ENCODE peak calls at places on chromosomes 7 and 10, in four cellular contexts. Z is neuronal stem cell, Y is upper lobe of right lung, C is testis. T is an unnamed sample.
A peak's percentile ranks its signal among the peaks of the same experiment; 100 is the strongest.

GRCh38 chr10:17474595-17474994 is 20.2 kb upstream of the ST8SIA6 start:
- DNase-seq in Z (no peak), Y (no peak), C (no peak), T (no peak)

GRCh38 chr7:95593343-95593742 is 3.0 kb downstream of the PDK4 start:
- DNase-seq in Z (no peak), Y (no peak), C (no peak), T (no peak)

GRCh38 chr10:53479365-53479764 is 706.8 kb upstream of the MBL2 start:
- DNase-seq in Z (peak; percentile 21), Y (no peak), C (no peak), T (no peak)

GRCh38 chr7:22351878-22352277 is 5.1 kb downstream of the RAPGEF5 start:
- DNase-seq in Z (no peak), Y (no peak), C (no peak), T (peak; percentile 12)

GRCh38 chr10:100621360-100622205 is 85.8 kb downstream of the HIF1AN start:
- DNase-seq in Z (no peak), Y (peak; percentile 30), C (no peak), T (no peak)

GRCh38 chr7:99740573-99741437 is 5.8 kb upstream of the CYP3A7 start:
- DNase-seq in Z (no peak), Y (no peak), C (no peak), T (no peak)

GRCh38 chr7:112420236-112420945 is 29.9 kb upstream of the IFRD1 start:
- DNase-seq in Z (peak; percentile 41), Y (no peak), C (no peak), T (no peak)

GRCh38 chr10:61850376-61850775 is 51.1 kb upstream of the ARID5B start:
- DNase-seq in Z (no peak), Y (no peak), C (no peak), T (no peak)

GRCh38 chr7:119896386-119896785 is 376.6 kb upstream of the KCND2 start:
- DNase-seq in Z (no peak), Y (no peak), C (no peak), T (no peak)

GRCh38 chr7:96670338-96671289 is 39.0 kb downstream of the SEM1 start:
- DNase-seq in Z (no peak), Y (no peak), C (no peak), T (no peak)

GRCh38 chr7:93620057-93620456 is 45.5 kb upstream of the CALCR start:
- DNase-seq in Z (no peak), Y (no peak), C (no peak), T (no peak)

GRCh38 chr10:102241444-102242117 is at the start of gene PITX3:
- DNase-seq in Z (peak; percentile 91), Y (peak; percentile 94), C (peak; percentile 95), T (peak; percentile 88)

GRCh38 chr10:73576178-73576889 is 14.8 kb downstream of the USP54 start:
- DNase-seq in Z (no peak), Y (no peak), C (peak; percentile 62), T (peak; percentile 58)

GRCh38 chr10:119211176-119211575 is 3.8 kb downstream of the GRK5 start:
- DNase-seq in Z (no peak), Y (no peak), C (no peak), T (no peak)

GRCh38 chr10:15347205-15347604 is 23.9 kb downstream of the FAM171A1 start:
- DNase-seq in Z (no peak), Y (no peak), C (no peak), T (peak; percentile 68)

GRCh38 chr10:6025683-6026225 is 36.4 kb downstream of the IL2RA start:
- DNase-seq in Z (no peak), Y (no peak), C (no peak), T (no peak)

GRCh38 chr10:50862719-50863118 is 22.7 kb downstream of the A1CF start:
- DNase-seq in Z (no peak), Y (no peak), C (no peak), T (no peak)

GRCh38 chr10:121521794-121522556 is 76.3 kb downstream of the FGFR2 start:
- DNase-seq in Z (no peak), Y (no peak), C (no peak), T (no peak)

GRCh38 chr7:76133164-76133775 is 68.4 kb upstream of the SRRM3 start:
- DNase-seq in Z (no peak), Y (no peak), C (no peak), T (no peak)

GRCh38 chr7:40463449-40463848 is 328.6 kb downstream of the SUGCT start:
- DNase-seq in Z (no peak), Y (no peak), C (no peak), T (no peak)

GRCh38 chr10:82981137-82981723 is 1106.2 kb downstream of the NRG3 start:
- DNase-seq in Z (no peak), Y (no peak), C (no peak), T (no peak)

GRCh38 chr10:68550747-68551411 is 9.3 kb upstream of the TET1 start:
- DNase-seq in Z (peak; percentile 73), Y (no peak), C (peak; percentile 76), T (peak; percentile 63)

GRCh38 chr7:48875300-48875916 is 48.9 kb upstream of the CDC14C start:
- DNase-seq in Z (peak; percentile 39), Y (peak; percentile 70), C (peak; percentile 82), T (no peak)

GRCh38 chr7:112220877-112221434 is 14.5 kb downstream of the ZNF277 start:
- DNase-seq in Z (no peak), Y (no peak), C (no peak), T (no peak)

GRCh38 chr10:60236869-60237524 is 152.7 kb downstream of the ANK3 start:
- DNase-seq in Z (no peak), Y (peak; percentile 67), C (peak; percentile 30), T (no peak)

GRCh38 chr10:9229702-9230101 is 1175.2 kb downstream of the GATA3 start:
- DNase-seq in Z (no peak), Y (no peak), C (no peak), T (no peak)

GRCh38 chr10:133154411-133154810 is 5.6 kb upstream of the KNDC1 start:
- DNase-seq in Z (no peak), Y (no peak), C (no peak), T (no peak)

GRCh38 chr10:133157662-133158436 is 2.2 kb upstream of the KNDC1 start:
- DNase-seq in Z (no peak), Y (no peak), C (no peak), T (no peak)

GRCh38 chr10:133156674-133157579 is 3.1 kb upstream of the KNDC1 start:
- DNase-seq in Z (no peak), Y (no peak), C (no peak), T (no peak)

GRCh38 chr10:133158437-133158755 is 1.6 kb upstream of the KNDC1 start:
- DNase-seq in Z (no peak), Y (no peak), C (no peak), T (no peak)

GRCh38 chr10:133154996-133155778 is 4.8 kb upstream of the KNDC1 start:
- DNase-seq in Z (no peak), Y (peak; percentile 61), C (no peak), T (no peak)
- H3K4me1 ChIP-seq in Z (peaks cover 15% of the 10 kb centered on the region), Y (no peaks in the 10 kb centered on the region), C (peaks cover 4% of the 10 kb centered on the region), T (no peaks in the 10 kb centered on the region)

GRCh38 chr7:32513205-32513604 is 17.9 kb downstream of the AVL9 start:
- DNase-seq in Z (no peak), Y (no peak), C (no peak), T (no peak)

GRCh38 chr7:32516551-32517082 is 21.3 kb downstream of the AVL9 start:
- DNase-seq in Z (no peak), Y (no peak), C (no peak), T (peak; percentile 36)

GRCh38 chr7:32519763-32520162 is 24.5 kb downstream of the AVL9 start:
- DNase-seq in Z (no peak), Y (no peak), C (no peak), T (no peak)

GRCh38 chr7:32518534-32519140 is 23.3 kb downstream of the AVL9 start:
- DNase-seq in Z (peak; percentile 51), Y (no peak), C (no peak), T (no peak)

DNA sequence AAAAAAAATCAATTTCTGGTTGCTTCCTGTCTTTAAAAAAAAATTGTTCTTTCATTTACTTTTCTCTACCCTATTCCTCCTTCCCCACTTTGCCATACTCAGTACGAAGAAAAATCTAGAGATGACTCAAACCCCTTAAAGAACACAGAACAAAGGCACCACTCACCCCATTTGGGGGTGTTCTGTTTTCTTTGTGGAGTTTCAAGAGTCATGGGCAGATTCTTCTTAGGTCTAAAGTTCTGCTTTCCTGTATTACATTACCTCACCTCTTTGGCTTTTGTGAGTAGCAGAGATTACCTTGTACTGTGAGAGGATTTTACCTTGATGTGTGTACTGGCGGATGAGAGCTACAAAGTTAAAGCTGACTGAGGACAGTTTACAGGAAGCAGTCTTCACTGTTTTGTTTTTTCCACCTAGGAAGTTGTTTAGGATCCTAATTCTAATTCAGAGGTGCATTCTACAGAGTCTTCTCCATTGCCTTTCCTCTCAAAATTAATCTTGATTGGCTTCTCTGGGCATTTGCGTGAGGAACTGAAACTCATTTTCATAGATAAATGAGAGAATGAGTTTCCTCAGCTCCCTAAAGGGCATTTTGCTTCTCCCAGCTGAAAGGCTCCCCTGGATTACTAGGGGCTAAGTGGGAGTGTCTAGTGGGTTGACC is 20.7 kb downstream of the AVL9 start:
- DNase-seq in Z (no peak), Y (no peak), C (no peak), T (peak; percentile 64)
- H3K9me3 ChIP-seq in Z (peaks cover 73% of the 10 kb centered on the region), Y (no peaks in the 10 kb centered on the region), C (no peaks in the 10 kb centered on the region), T (no peaks in the 10 kb centered on the region)

GRCh38 chr10:124652200-124652599 is 92.0 kb downstream of the FAM53B start:
- DNase-seq in Z (no peak), Y (no peak), C (no peak), T (no peak)
- H3K4me1 ChIP-seq in Z (peaks cover 8% of the 10 kb centered on the region), Y (peaks cover 77% of the 10 kb centered on the region), C (peaks cover 43% of the 10 kb centered on the region), T (peaks cover 39% of the 10 kb centered on the region)

GRCh38 chr10:108410231-108410630 is 1245.7 kb upstream of the SORCS1 start:
- DNase-seq in Z (no peak), Y (no peak), C (no peak), T (no peak)
- H3K9me3 ChIP-seq in Z (no peaks in the 10 kb centered on the region), Y (no peaks in the 10 kb centered on the region), C (no peaks in the 10 kb centered on the region), T (no peaks in the 10 kb centered on the region)

DNA sequence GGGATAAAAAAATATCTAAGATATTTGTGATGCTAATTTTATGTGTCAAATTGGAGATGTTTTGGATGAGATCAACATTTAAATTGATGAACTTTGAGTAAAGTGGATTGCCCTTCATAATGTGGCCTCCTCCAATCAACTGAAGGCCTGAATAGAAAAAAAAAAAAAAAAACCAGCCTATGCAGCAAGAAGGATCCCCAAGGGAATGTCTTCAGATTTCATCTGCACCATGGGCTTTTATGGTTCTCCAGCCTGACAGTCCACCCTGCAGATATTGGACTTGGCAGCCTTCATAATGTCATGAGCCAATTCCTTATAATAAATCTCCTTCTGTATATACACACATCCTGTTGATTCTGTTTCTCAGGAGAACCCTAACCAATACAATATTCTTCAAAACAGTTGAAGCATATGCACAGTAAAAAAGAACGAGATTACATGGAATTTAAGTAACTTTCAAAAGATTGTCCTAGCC is 316.9 kb upstream of the PLXDC2 start:
- DNase-seq in Z (no peak), Y (no peak), C (no peak), T (no peak)
- H3K4me1 ChIP-seq in Z (no peaks in the 10 kb centered on the region), Y (no peaks in the 10 kb centered on the region), C (no peaks in the 10 kb centered on the region), T (no peaks in the 10 kb centered on the region)

T was measured in small intestine.